ENCODE peak calls at places on chromosomes 16 and 17, in four cellular contexts. J, F, X and C are unnamed samples.

GRCh38 chr17:63165420-63165819 is 199.4 kb downstream of the TANC2 start:
- DNase-seq in J (no peak), F (peak), X (no peak), C (no peak)

GRCh38 chr16:10405386-10405939 is 19.6 kb downstream of the ATF7IP2 start:
- DNase-seq in J (no peak), F (peak), X (no peak), C (no peak)

GRCh38 chr17:21209511-21210175 is 4.3 kb downstream of the TMEM11 start:
- DNase-seq in J (peak), F (no peak), X (no peak), C (no peak)

GRCh38 chr17:50645748-50646682 is 11.3 kb downstream of the ABCC3 start:
- DNase-seq in J (no peak), F (no peak), X (no peak), C (no peak)

GRCh38 chr16:10402975-10403374 is 17.1 kb downstream of the ATF7IP2 start:
- DNase-seq in J (no peak), F (no peak), X (no peak), C (no peak)

GRCh38 chr17:16934133-16934795 is 37.7 kb downstream of the TNFRSF13B start:
- DNase-seq in J (no peak), F (no peak), X (no peak), C (no peak)

GRCh38 chr16:89828199-89828869 is at the start of gene SPIRE2:
- DNase-seq in J (peak), F (peak), X (peak), C (no peak)

GRCh38 chr16:77193377-77193776 is 2.4 kb downstream of the MON1B start:
- DNase-seq in J (no peak), F (no peak), X (no peak), C (no peak)

GRCh38 chr16:54242199-54242598 is 44.4 kb downstream of the IRX3 start:
- DNase-seq in J (peak), F (no peak), X (no peak), C (no peak)

GRCh38 chr17:14732211-14732610 is 431.3 kb downstream of the HS3ST3B1 start:
- DNase-seq in J (no peak), F (no peak), X (no peak), C (no peak)

GRCh38 chr17:39223907-39224777 is 1.6 kb downstream of the STAC2 start:
- DNase-seq in J (no peak), F (no peak), X (no peak), C (no peak)

GRCh38 chr17:39222866-39223834 is 2.6 kb downstream of the STAC2 start:
- DNase-seq in J (no peak), F (no peak), X (no peak), C (no peak)

GRCh38 chr17:39225308-39225973 is at the start of gene STAC2:
- DNase-seq in J (no peak), F (no peak), X (no peak), C (no peak)

GRCh38 chr17:39225974-39226683 is 384 bp upstream of the STAC2 start:
- DNase-seq in J (peak), F (peak), X (peak), C (no peak)

GRCh38 chr17:39224778-39225307 is 902 bp downstream of the STAC2 start:
- DNase-seq in J (no peak), F (no peak), X (no peak), C (no peak)
- H3K4me3 ChIP-seq in J (peak), F (no peak), X (no peak), C (no peak)

GRCh38 chr17:58484600-58484999 is 3.6 kb downstream of the HSF5 start:
- DNase-seq in J (no peak), F (no peak), X (no peak), C (no peak)

GRCh38 chr17:58492238-58493121 is 4.3 kb upstream of the HSF5 start:
- DNase-seq in J (no peak), F (no peak), X (no peak), C (no peak)

GRCh38 chr17:58491510-58492045 is 3.4 kb upstream of the HSF5 start:
- DNase-seq in J (no peak), F (no peak), X (no peak), C (no peak)

GRCh38 chr17:58488428-58488890 is 251 bp upstream of the HSF5 start:
- DNase-seq in J (no peak), F (no peak), X (no peak), C (no peak)

DNA sequence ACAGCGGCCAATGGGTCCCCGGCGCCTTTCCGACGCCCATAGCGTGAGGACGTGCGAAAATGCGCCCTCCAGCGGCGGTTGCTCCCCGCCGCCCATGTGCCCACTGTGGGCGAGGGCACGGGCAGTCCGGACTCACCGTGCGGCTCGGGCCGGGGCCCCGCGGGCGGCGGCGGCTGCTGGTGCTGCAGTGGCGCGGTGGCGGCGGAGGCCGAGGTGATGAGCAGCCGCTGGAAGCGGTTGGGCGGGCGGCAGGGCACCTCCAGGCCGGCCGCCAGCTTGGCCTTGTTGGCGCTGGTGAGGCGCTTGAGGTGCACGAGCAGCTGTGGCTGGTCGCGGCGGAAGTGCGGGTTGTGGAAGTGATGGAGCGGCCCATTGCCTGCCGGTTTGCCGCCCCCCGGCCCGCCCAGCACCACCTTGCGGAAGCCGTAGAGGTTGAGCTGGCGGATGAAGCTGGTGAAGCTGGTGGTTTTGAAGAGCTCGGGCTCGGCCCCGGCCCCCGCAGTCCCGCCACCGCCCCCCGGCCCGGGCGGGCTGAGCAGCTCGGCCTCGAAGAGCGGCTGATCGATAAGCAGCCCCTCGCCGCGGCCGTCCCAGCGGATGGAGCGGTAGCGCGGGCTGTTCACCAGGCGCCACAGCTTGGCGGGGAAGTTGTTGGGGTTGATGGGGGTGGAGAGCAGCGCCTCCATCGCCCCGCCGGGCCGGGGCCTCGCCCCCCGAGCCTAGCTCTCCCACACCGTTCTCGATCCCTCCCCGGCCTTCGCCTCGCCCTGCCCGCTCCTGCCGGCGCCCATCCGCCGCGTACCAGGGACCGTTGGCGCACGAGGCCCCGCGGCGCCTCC is at the start of gene HSF5:
- DNase-seq in J (no peak), F (peak), X (peak), C (no peak)
- TF ChIP-seq CTCF in J (no peak), F (peak), X (peak), C (no peak)

GRCh38 chr16:56670640-56670934 is 973 bp downstream of the MT1H start:
- DNase-seq in J (no peak), F (no peak), X (no peak), C (no peak)

GRCh38 chr16:56669840-56670639 is 426 bp downstream of the MT1H start:
- DNase-seq in J (no peak), F (no peak), X (no peak), C (no peak)

GRCh38 chr16:56671706-56672105 is 2.1 kb downstream of the MT1H start:
- DNase-seq in J (no peak), F (no peak), X (peak), C (no peak)

GRCh38 chr16:56667581-56668571 is at the start of gene MT1G:
- DNase-seq in J (peak), F (no peak), X (peak), C (no peak)

GRCh38 chr16:56669005-56669839 is at the start of gene MT1H:
- DNase-seq in J (no peak), F (no peak), X (no peak), C (no peak)
- H3K4me3 ChIP-seq in J (no peak), F (no peak), X (no peak), C (no peak)

DNA sequence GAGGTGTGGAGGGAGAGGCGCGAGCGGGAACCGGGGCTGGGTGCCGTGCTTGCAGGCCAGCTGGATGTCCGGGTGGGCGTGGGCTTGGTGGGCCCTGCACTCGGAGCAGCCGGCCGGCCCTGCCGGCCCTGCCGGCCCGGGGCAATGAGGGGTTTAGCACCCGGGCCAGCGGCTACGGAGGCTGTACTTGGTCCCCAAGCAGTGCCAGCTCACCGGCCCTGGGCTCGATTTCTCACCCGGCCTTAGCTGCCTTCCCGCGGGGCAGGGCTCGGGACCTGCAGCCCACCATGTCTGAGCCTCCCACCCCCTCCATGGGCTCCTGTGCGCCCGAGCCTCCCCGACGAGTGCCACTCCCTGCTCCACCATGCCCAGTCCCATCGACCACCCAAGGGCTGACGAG is 24.7 kb upstream of the GPATCH8 start:
- DNase-seq in J (no peak), F (no peak), X (no peak), C (no peak)
- TF ChIP-seq CTCF in J (no peak), F (no peak), X (no peak), C (no peak)

DNA sequence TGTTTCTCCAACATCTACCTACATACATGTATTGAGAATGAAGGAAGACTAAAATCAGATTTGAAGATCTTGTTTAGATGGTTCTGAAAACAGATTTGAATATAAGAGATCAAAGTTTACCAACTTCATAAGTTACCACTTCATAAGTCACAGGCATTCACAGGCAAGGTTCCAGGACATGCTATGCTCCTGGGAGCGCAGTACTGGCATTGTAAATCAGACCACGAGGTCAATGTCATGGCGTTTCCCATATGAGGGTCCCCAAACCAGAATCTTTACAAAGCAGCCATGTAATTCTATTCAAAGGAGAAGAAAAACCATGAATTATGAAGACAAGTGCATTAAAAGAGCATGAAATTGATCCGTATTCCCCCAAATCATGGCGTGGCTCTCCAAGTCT is 3.0 kb downstream of the CDH11 start:
- DNase-seq in J (no peak), F (no peak), X (no peak), C (no peak)
- H3K4me3 ChIP-seq in J (no peak), F (peak), X (peak), C (peak)